ENCODE peak calls at places on chromosomes 4 and X, in nine cellular contexts. J, K, O, A, V, E, X, N and G are unnamed samples.

GRCh38 chr4:138242830-138243149 is 641 bp upstream of the SLC7A11 start:
- DNase-seq in V (no peak), K (no peak), N (no peak), O (no peak), A (no peak), X (no peak), E (peak), J (no peak), G (no peak)

GRCh38 chrX:54030329-54030728 is 13.9 kb downstream of the PHF8 start:
- DNase-seq in E (no peak), O (no peak), V (peak), J (no peak), K (no peak), A (no peak), N (no peak), X (no peak), G (no peak)

GRCh38 chr4:157185363-157185762 is 35.2 kb upstream of the GRIA2 start:
- DNase-seq in X (no peak), K (no peak), O (no peak), N (no peak), A (no peak), V (no peak), J (no peak), E (no peak), G (no peak)

GRCh38 chrX:7996414-7996813 is 69.2 kb upstream of the PNPLA4 start:
- DNase-seq in K (peak), J (peak), V (peak), A (no peak), E (peak), X (peak), N (no peak), O (peak), G (no peak)

GRCh38 chr4:8324640-8325239 is 55.2 kb downstream of the HTRA3 start:
- DNase-seq in J (no peak), E (peak), A (no peak), X (no peak), V (no peak), K (no peak), O (peak), N (no peak), G (no peak)

GRCh38 chr4:177478496-177478895 is 36.3 kb upstream of the AGA start:
- DNase-seq in E (no peak), K (no peak), N (no peak), V (no peak), O (peak), A (no peak), J (no peak), X (no peak), G (no peak)

GRCh38 chrX:17706676-17707075 is 30.6 kb upstream of the SCML1 start:
- DNase-seq in J (no peak), K (no peak), V (no peak), O (peak), N (no peak), E (peak), X (peak), A (no peak), G (no peak)

GRCh38 chr4:123415977-123416376 is 19.4 kb downstream of the SPRY1 start:
- DNase-seq in N (no peak), X (peak), O (peak), E (peak), A (no peak), K (no peak), J (no peak), V (no peak), G (no peak)

GRCh38 chr4:57093816-57094481 is 16.2 kb downstream of the IGFBP7 start:
- DNase-seq in K (no peak), N (no peak), X (no peak), A (no peak), E (no peak), J (no peak), V (no peak), O (no peak), G (no peak)

GRCh38 chrX:30906726-30907125 is 17.7 kb upstream of the TAB3 start:
- DNase-seq in O (peak), V (no peak), K (no peak), X (peak), N (no peak), J (no peak), A (no peak), E (peak), G (no peak)

GRCh38 chrX:85851418-85851817 is 195.9 kb downstream of the CHM start:
- DNase-seq in J (no peak), O (no peak), A (no peak), K (peak), V (no peak), N (no peak), E (peak), X (peak), G (no peak)

GRCh38 chr4:56757270-56757746 is 64.2 kb downstream of the SPINK2 start:
- DNase-seq in X (peak), A (no peak), E (peak), K (no peak), O (peak), J (no peak), V (no peak), N (no peak), G (no peak)

GRCh38 chr4:11597506-11597905 is 168.8 kb upstream of the HS3ST1 start:
- DNase-seq in E (peak), V (peak), O (no peak), J (no peak), X (no peak), K (no peak), A (no peak), N (no peak), G (no peak)

GRCh38 chrX:69387559-69388487 is 116.3 kb upstream of the NALF2 start:
- DNase-seq in X (peak), K (peak), J (peak), E (peak), V (peak), N (peak), A (peak), O (peak), G (no peak)

GRCh38 chr4:22191565-22192301 is 243.2 kb upstream of the KCNIP4 start:
- DNase-seq in A (no peak), O (peak), K (no peak), X (no peak), E (no peak), J (no peak), V (peak), N (no peak), G (no peak)

GRCh38 chr4:145130788-145131398 is 32.8 kb downstream of the ABCE1 start:
- DNase-seq in N (no peak), K (no peak), O (peak), E (peak), A (no peak), J (no peak), V (no peak), X (peak), G (no peak)

GRCh38 chr4:11720292-11720691 is 291.6 kb upstream of the HS3ST1 start:
- DNase-seq in A (no peak), E (peak), V (no peak), K (no peak), N (no peak), O (peak), X (peak), J (peak), G (no peak)

GRCh38 chrX:33156152-33156726 is 55.1 kb downstream of the DMD start:
- DNase-seq in O (no peak), X (peak), K (no peak), V (no peak), A (no peak), J (no peak), N (no peak), E (no peak), G (no peak)

GRCh38 chr4:18795794-18796193 is 774.2 kb upstream of the LCORL start:
- DNase-seq in E (no peak), N (no peak), K (no peak), X (no peak), A (no peak), J (no peak), V (no peak), O (no peak), G (no peak)

GRCh38 chr4:54165438-54165837 is 63.7 kb upstream of the PDGFRA start:
- DNase-seq in A (no peak), V (no peak), K (no peak), N (no peak), O (peak), X (peak), E (peak), J (no peak), G (no peak)

GRCh38 chrX:137052641-137053235 is 18.9 kb upstream of the GPR101 start:
- DNase-seq in A (no peak), E (no peak), J (no peak), N (peak), V (no peak), O (no peak), X (no peak), K (no peak), G (no peak)

GRCh38 chrX:148492057-148492456 is 8.4 kb upstream of the AFF2 start:
- DNase-seq in E (no peak), N (no peak), J (no peak), V (no peak), A (no peak), X (no peak), K (no peak), O (no peak), G (no peak)

GRCh38 chrX:38882894-38883620 is 81.8 kb downstream of the MID1IP1 start:
- DNase-seq in K (no peak), N (no peak), O (peak), X (peak), A (no peak), J (no peak), E (peak), V (no peak), G (no peak)